ENCODE peak calls at places on chromosomes 16 and 17, in five cellular contexts. H, M, X, I and W are unnamed samples.

GRCh38 chr17:9470171-9470570 is 105.4 kb downstream of the STX8 start:
- DNase-seq in H (peak), M (peak), X (peak), I (no peak), W (no peak)

GRCh38 chr17:75641343-75641742 is 8.1 kb downstream of the SMIM5 start:
- DNase-seq in H (no peak), M (no peak), X (no peak), I (no peak), W (no peak)

GRCh38 chr17:31008374-31009035 is 37.7 kb downstream of the RNF135 start:
- DNase-seq in H (peak), M (peak), X (peak), I (no peak), W (peak)

GRCh38 chr17:48439875-48440505 is 10.0 kb upstream of the SKAP1 start:
- DNase-seq in H (no peak), M (no peak), X (no peak), I (no peak), W (no peak)

GRCh38 chr17:78253946-78254672 is 22.7 kb downstream of the TMEM235 start:
- DNase-seq in H (peak), M (peak), X (peak), I (peak), W (peak)

GRCh38 chr16:5971106-5971505 is 873.5 kb upstream of the EEF2KMT start:
- DNase-seq in H (no peak), M (no peak), X (no peak), I (no peak), W (no peak)

GRCh38 chr17:63700528-63701441 is 860 bp upstream of the LIMD2 start:
- DNase-seq in H (peak), M (peak), X (peak), I (peak), W (peak)

GRCh38 chr17:75636381-75637142 is 3.3 kb downstream of the SMIM5 start:
- DNase-seq in H (no peak), M (no peak), X (no peak), I (no peak), W (no peak)

GRCh38 chr17:8384801-8385335 is 1.9 kb upstream of the RPL26 start:
- DNase-seq in H (peak), M (peak), X (peak), I (no peak), W (peak)

GRCh38 chr16:12252616-12253015 is 276.1 kb downstream of the SNX29 start:
- DNase-seq in H (no peak), M (no peak), X (no peak), I (no peak), W (no peak)

GRCh38 chr17:48997103-48997826 is at the start of gene IGF2BP1:
- DNase-seq in H (peak), M (peak), X (peak), I (no peak), W (peak)

GRCh38 chr17:61474235-61474927 is 22.2 kb downstream of the TBX4 start:
- DNase-seq in H (peak), M (peak), X (no peak), I (peak), W (no peak)

GRCh38 chr16:15644306-15644961 is 1.5 kb upstream of the MARF1 start:
- DNase-seq in H (peak), M (peak), X (no peak), I (no peak), W (peak)
- H3K4me3 ChIP-seq in H (peak), M (peak), X (no peak), I (no peak), W (no peak)

DNA sequence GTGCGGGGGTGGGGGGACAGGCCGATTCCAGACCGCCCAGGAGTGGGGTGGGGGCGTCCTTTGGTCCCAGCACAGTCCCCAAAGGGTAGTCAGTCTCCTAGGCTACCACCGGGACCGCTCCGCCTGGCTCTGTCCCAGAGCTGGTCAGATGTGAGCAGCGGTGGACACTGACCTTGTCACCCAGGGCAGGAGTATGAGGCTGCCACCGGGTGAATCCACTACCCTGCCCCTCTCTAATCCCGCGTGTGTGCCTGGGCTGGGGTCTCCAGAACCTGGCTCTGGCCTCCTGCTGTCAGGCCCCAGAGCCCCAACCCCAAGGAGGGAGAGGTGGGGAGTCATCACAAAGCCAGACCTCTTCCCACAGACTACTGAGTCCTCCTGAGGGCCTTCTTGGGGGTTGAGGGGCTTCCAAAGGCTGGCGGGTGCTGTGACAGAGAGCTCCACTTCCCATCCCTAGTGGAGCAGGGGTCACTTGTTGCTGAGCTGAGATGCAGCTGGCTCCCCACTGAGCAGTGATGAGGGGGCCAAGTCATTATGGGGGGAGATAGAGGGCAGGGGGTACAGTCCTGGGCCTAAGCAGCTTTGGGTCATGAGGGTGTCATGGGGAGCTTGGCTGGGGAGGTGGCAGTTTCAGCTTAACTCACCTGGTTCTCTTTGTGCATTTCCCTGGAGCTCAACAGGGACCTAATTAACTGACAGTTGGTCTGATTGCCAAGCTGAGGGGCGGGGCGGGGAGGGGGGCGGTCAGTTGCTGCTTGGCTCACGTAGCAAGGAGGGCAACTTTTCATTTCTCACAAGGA is 1.2 kb downstream of the PPP1R1B start:
- DNase-seq in H (no peak), M (no peak), X (no peak), I (no peak), W (no peak)
- H3K4me3 ChIP-seq in H (no peak), M (no peak), X (no peak), I (no peak), W (no peak)

GRCh38 chr16:77993586-77993985 is 28.8 kb upstream of the CLEC3A start:
- DNase-seq in H (no peak), M (peak), X (no peak), I (no peak), W (peak)
- H3K4me3 ChIP-seq in H (no peak), M (peak), X (no peak), I (no peak), W (no peak)

GRCh38 chr16:3949946-3950342 is 69.4 kb upstream of the CREBBP start:
- DNase-seq in H (no peak), M (no peak), X (no peak), I (no peak), W (no peak)
- H3K4me3 ChIP-seq in H (peak), M (peak), X (peak), I (peak), W (no peak)

GRCh38 chr16:3876160-3876559 is 4.4 kb downstream of the CREBBP start:
- DNase-seq in H (no peak), M (no peak), X (peak), I (no peak), W (no peak)
- H3K4me3 ChIP-seq in H (peak), M (peak), X (no peak), I (no peak), W (no peak)

DNA sequence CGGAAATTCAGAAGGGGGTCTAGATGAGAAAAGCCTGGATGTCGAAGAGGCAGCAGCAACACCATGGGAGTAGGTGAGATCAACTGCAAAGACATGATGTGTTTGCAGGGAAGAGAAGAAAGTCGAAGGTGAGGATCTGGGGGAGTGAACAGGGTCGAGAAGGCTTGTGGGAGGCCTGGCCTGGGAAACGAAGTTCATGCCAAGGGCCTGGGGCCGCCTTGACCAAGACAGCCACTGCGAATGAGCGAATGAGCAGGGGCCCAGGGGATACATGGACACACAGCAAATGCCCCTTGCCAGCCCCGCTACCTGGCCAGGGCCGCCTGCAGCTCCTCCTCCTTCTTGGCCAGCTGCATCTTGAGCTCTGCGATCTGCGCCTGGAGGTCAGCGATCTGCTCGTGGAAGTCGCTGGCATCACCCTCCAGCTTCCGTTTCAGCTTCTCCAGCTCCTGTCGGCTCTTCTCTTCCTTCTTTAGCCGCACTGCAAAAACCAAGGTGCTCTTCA is 87.1 kb downstream of the NDE1 start:
- DNase-seq in H (no peak), M (no peak), X (no peak), I (no peak), W (no peak)
- H3K4me3 ChIP-seq in H (no peak), M (no peak), X (no peak), I (no peak), W (no peak)

GRCh38 chr16:63361032-63361624 is 1324.9 kb upstream of the CDH8 start:
- DNase-seq in H (peak), M (peak), X (peak), I (peak), W (peak)

GRCh38 chr16:63365665-63366064 is 1329.4 kb upstream of the CDH8 start:
- DNase-seq in H (no peak), M (no peak), X (no peak), I (no peak), W (no peak)

DNA sequence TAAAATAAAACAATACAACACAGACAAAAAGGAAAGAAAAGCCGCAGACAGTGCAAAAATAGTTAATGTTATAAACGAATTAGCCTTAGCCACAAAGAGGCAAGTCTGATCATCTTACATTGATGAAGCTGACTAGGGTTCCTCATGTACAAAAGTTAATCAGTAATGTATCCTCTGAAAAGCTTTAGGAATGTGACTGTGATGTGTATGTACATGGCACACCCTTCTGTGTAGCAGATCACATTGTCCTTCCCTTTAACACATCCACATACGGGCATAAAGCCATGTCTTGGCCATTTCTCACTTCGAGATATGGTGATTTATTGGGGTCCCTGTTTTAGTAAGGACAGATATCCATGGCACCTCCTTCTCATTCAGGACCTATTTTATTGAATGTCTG is 1327.5 kb upstream of the CDH8 start:
- DNase-seq in H (no peak), M (no peak), X (no peak), I (no peak), W (no peak)
- H3K4me3 ChIP-seq in H (no peak), M (no peak), X (no peak), I (no peak), W (no peak)

GRCh38 chr17:74198694-74199093 is 4.8 kb upstream of the RPL38 start:
- DNase-seq in H (no peak), M (no peak), X (no peak), I (no peak), W (no peak)
- H3K4me3 ChIP-seq in H (no peak), M (no peak), X (no peak), I (no peak), W (no peak)